ENCODE peak calls at places on chromosomes 16 and 17, in six cellular contexts. U is activated T-helper 2 cell treated with anti-CD3 and anti-CD28 coated beads, Interferon-gamma antibody, Interleukin-2, Interleukin-4, amounts not matched to agents 10 μg/mL and 5 μg/mL and 100 μg/mL, durations not matched to agents 14 hours and 24 hours and 36 hours; Q is stromal cell of bone marrow; K is kidney; W is posterior cingulate gyrus; A is WTC11. O is an unnamed sample.

GRCh38 chr17:4969551-4970231 is 2.1 kb upstream of the SPAG7 start:
- DNase-seq in U (no peak), Q (no peak), K (peak; percentile 51), W (peak; percentile 52), A (no peak), O (no peak)

GRCh38 chr17:19362293-19363113 is at the start of gene B9D1:
- DNase-seq in U (peak; percentile 84), Q (peak; percentile 71), K (peak; percentile 98), W (peak; percentile 97), A (peak; percentile 94), O (peak; percentile 96)

GRCh38 chr16:27980076-27980775 is 83.3 kb downstream of the GSG1L start:
- DNase-seq in U (no peak), Q (no peak), K (no peak), W (no peak), A (no peak), O (peak; percentile 35)

GRCh38 chr17:34275881-34276280 is 5.9 kb downstream of the CCL7 start:
- DNase-seq in U (no peak), Q (peak; percentile 85), K (no peak), W (no peak), A (no peak), O (no peak)

GRCh38 chr17:78958556-78959191 is 21.0 kb downstream of the LGALS3BP start:
- DNase-seq in U (no peak), Q (no peak), K (no peak), W (no peak), A (no peak), O (peak; percentile 40)

GRCh38 chr17:50047488-50048126 is 8.3 kb upstream of the ITGA3 start:
- DNase-seq in U (no peak), Q (no peak), K (peak; percentile 80), W (no peak), A (no peak), O (no peak)

GRCh38 chr17:79942591-79943353 is 92.9 kb downstream of the TBC1D16 start:
- DNase-seq in U (no peak), Q (no peak), K (peak; percentile 70), W (peak; percentile 70), A (peak; percentile 7), O (peak; percentile 72)

GRCh38 chr16:86044241-86044671 is 145.3 kb downstream of the IRF8 start:
- DNase-seq in U (peak; percentile 13), Q (no peak), K (peak; percentile 75), W (peak; percentile 52), A (peak; percentile 85), O (no peak)

GRCh38 chr16:3434373-3434772 is 8.9 kb downstream of the ZNF597 start:
- DNase-seq in U (no peak), Q (no peak), K (no peak), W (no peak), A (no peak), O (no peak)

GRCh38 chr16:10828851-10829331 is 10.3 kb upstream of the TVP23A start:
- DNase-seq in U (no peak), Q (peak; percentile 82), K (peak; percentile 97), W (peak; percentile 96), A (no peak), O (peak; percentile 92)

GRCh38 chr17:63611354-63611753 is 10.7 kb downstream of the TACO1 start:
- DNase-seq in U (no peak), Q (no peak), K (no peak), W (no peak), A (no peak), O (no peak)

GRCh38 chr17:9023389-9024210 is 2.3 kb downstream of the NTN1 start:
- DNase-seq in U (no peak), Q (no peak), K (no peak), W (no peak), A (no peak), O (no peak)

GRCh38 chr16:2512920-2513404 is 790 bp upstream of the ATP6V0C start:
- DNase-seq in U (no peak), Q (no peak), K (peak; percentile 79), W (no peak), A (peak; percentile 62), O (no peak)

GRCh38 chr17:36185416-36185815 is 9.0 kb upstream of the TBC1D3B start:
- DNase-seq in U (no peak), Q (no peak), K (no peak), W (no peak), A (no peak), O (no peak)

GRCh38 chr17:38789185-38789584 is 10.2 kb downstream of the PIP4K2B start:
- DNase-seq in U (no peak), Q (no peak), K (no peak), W (no peak), A (no peak), O (no peak)

GRCh38 chr17:37092041-37092440 is 143.3 kb downstream of the AATF start:
- DNase-seq in U (no peak), Q (no peak), K (no peak), W (no peak), A (no peak), O (no peak)

GRCh38 chr16:1146409-1146808 is 6.5 kb upstream of the CACNA1H start:
- DNase-seq in U (no peak), Q (no peak), K (no peak), W (no peak), A (peak; percentile 64), O (no peak)

GRCh38 chr17:76793775-76794174 is 55.9 kb downstream of the MFSD11 start:
- DNase-seq in U (no peak), Q (no peak), K (no peak), W (peak; percentile 33), A (no peak), O (no peak)

GRCh38 chr17:2798188-2798587 is 1.9 kb downstream of the RAP1GAP2 start:
- DNase-seq in U (no peak), Q (no peak), K (no peak), W (no peak), A (no peak), O (no peak)

GRCh38 chr16:78122774-78123315 is 23.4 kb downstream of the WWOX start:
- DNase-seq in U (no peak), Q (peak; percentile 53), K (no peak), W (no peak), A (no peak), O (no peak)

GRCh38 chr17:37743875-37744632 is 805 bp downstream of the HNF1B start:
- DNase-seq in U (no peak), Q (no peak), K (peak; percentile 76), W (no peak), A (peak; percentile 54), O (no peak)

GRCh38 chr17:82344175-82344907 is 10.8 kb upstream of the SECTM1 start:
- DNase-seq in U (no peak), Q (no peak), K (no peak), W (peak; percentile 48), A (no peak), O (no peak)

GRCh38 chr17:33385713-33386112 is 92.6 kb upstream of the ASIC2 start:
- DNase-seq in U (no peak), Q (no peak), K (no peak), W (no peak), A (no peak), O (no peak)

GRCh38 chr17:54967621-54968258 is 714 bp downstream of the COX11 start:
- DNase-seq in U (no peak), Q (peak; percentile 15), K (no peak), W (no peak), A (no peak), O (no peak)

GRCh38 chr17:63399856-63400255 is 46.2 kb downstream of the CYB561 start:
- DNase-seq in U (no peak), Q (peak; percentile 15), K (peak; percentile 79), W (no peak), A (no peak), O (peak; percentile 68)

GRCh38 chr16:63981639-63982038 is 1140.2 kb downstream of the CDH11 start:
- DNase-seq in U (no peak), Q (no peak), K (no peak), W (no peak), A (no peak), O (no peak)

GRCh38 chr16:4593069-4593468 is 21.6 kb downstream of the UBALD1 start:
- DNase-seq in U (no peak), Q (no peak), K (peak; percentile 69), W (no peak), A (peak; percentile 58), O (no peak)

GRCh38 chr17:37802712-37803416 is 58.0 kb upstream of the HNF1B start:
- DNase-seq in U (no peak), Q (peak; percentile 78), K (no peak), W (no peak), A (no peak), O (no peak)

GRCh38 chr16:66406534-66407368 is 20.3 kb upstream of the BEAN1 start:
- DNase-seq in U (peak; percentile 78), Q (no peak), K (peak; percentile 89), W (peak; percentile 95), A (peak; percentile 91), O (peak; percentile 96)